ENCODE peak calls at places on chromosomes 11 and 22, in five cellular contexts. P, A, X, Y and M are unnamed samples.

GRCh38 chr11:70616938-70617674 is 218.8 kb downstream of the CTTN start:
- DNase-seq in P (no peak), A (peak; percentile 63), X (no peak), Y (no peak), M (no peak)

GRCh38 chr22:19822301-19823117 is 32.2 kb downstream of the GNB1L start:
- DNase-seq in P (peak; percentile 12), A (peak; percentile 19), X (no peak), Y (peak; percentile 11), M (peak; percentile 85)

GRCh38 chr22:17368727-17369552 is at the start of gene CECR2:
- DNase-seq in P (no peak), A (peak; percentile 90), X (no peak), Y (peak; percentile 58), M (no peak)

GRCh38 chr22:50613291-50613981 is 12.8 kb downstream of the MAPK8IP2 start:
- DNase-seq in P (no peak), A (no peak), X (peak; percentile 18), Y (no peak), M (no peak)

GRCh38 chr22:37618072-37618656 is 9.5 kb downstream of the GGA1 start:
- DNase-seq in P (no peak), A (no peak), X (no peak), Y (no peak), M (no peak)

GRCh38 chr11:2662024-2662312 is 37.8 kb downstream of the KCNQ1OT1 start:
- DNase-seq in P (no peak), A (no peak), X (no peak), Y (peak; percentile 10), M (peak; percentile 78)

GRCh38 chr11:1276061-1276790 is 33.2 kb downstream of the TOLLIP start:
- DNase-seq in P (no peak), A (no peak), X (no peak), Y (no peak), M (no peak)

GRCh38 chr11:7677071-7677470 is 3.8 kb upstream of the CYB5R2 start:
- DNase-seq in P (no peak), A (no peak), X (peak; percentile 88), Y (no peak), M (no peak)

GRCh38 chr11:61699737-61700160 is 19.6 kb downstream of the DAGLA start:
- DNase-seq in P (no peak), A (no peak), X (peak; percentile 32), Y (peak; percentile 63), M (no peak)

GRCh38 chr11:34745209-34745608 is 124.3 kb downstream of the EHF start:
- DNase-seq in P (no peak), A (no peak), X (no peak), Y (no peak), M (no peak)

GRCh38 chr22:48752451-48753380 is 1075.0 kb downstream of the BRD1 start:
- DNase-seq in P (peak; percentile 2), A (no peak), X (no peak), Y (no peak), M (peak; percentile 87)

GRCh38 chr11:125690006-125690405 is 9.4 kb upstream of the ACRV1 start:
- DNase-seq in P (no peak), A (no peak), X (no peak), Y (no peak), M (no peak)

GRCh38 chr22:10741210-10741609 is 4786.8 kb upstream of the OR11H1 start:
- DNase-seq in P (no peak), A (no peak), X (no peak), Y (no peak), M (peak; percentile 97)

GRCh38 chr11:125166347-125166841 is 1.8 kb downstream of the PKNOX2 start:
- DNase-seq in P (no peak), A (no peak), X (no peak), Y (no peak), M (no peak)

GRCh38 chr11:34243620-34244493 is 114.0 kb downstream of the ABTB2 start:
- DNase-seq in P (no peak), A (no peak), X (peak; percentile 92), Y (no peak), M (peak; percentile 1)

GRCh38 chr22:48825802-48826520 is 1001.7 kb downstream of the BRD1 start:
- DNase-seq in P (no peak), A (no peak), X (no peak), Y (no peak), M (peak; percentile 88)

GRCh38 chr22:49286236-49286760 is 541.4 kb downstream of the BRD1 start:
- DNase-seq in P (no peak), A (no peak), X (no peak), Y (no peak), M (peak; percentile 51)

GRCh38 chr11:763073-763463 is 14.2 kb downstream of the GATD1 start:
- DNase-seq in P (no peak), A (no peak), X (peak; percentile 46), Y (no peak), M (no peak)

GRCh38 chr11:84686726-84687125 is 940.4 kb downstream of the DLG2 start:
- DNase-seq in P (no peak), A (no peak), X (no peak), Y (no peak), M (no peak)

GRCh38 chr22:37280718-37281117 is 1.6 kb upstream of the CYTH4 start:
- DNase-seq in P (no peak), A (no peak), X (no peak), Y (no peak), M (no peak)

GRCh38 chr11:111602865-111603632 is 800 bp downstream of the SIK2 start:
- DNase-seq in P (no peak), A (peak; percentile 67), X (peak; percentile 43), Y (peak; percentile 47), M (no peak)

GRCh38 chr11:6911946-6912345 is 8.9 kb upstream of the OR2D3 start:
- DNase-seq in P (no peak), A (no peak), X (peak; percentile 59), Y (no peak), M (no peak)

GRCh38 chr11:2348986-2349385 is 28.1 kb upstream of the CD81 start:
- DNase-seq in P (no peak), A (no peak), X (peak; percentile 28), Y (no peak), M (no peak)

GRCh38 chr22:26656896-26657851 is at the start of gene MIAT:
- DNase-seq in P (no peak), A (peak; percentile 88), X (no peak), Y (no peak), M (no peak)

GRCh38 chr22:41094036-41094435 is 1.6 kb downstream of the EP300 start:
- DNase-seq in P (no peak), A (peak; percentile 40), X (peak; percentile 32), Y (no peak), M (no peak)

GRCh38 chr11:36012410-36012809 is 68.5 kb downstream of the LDLRAD3 start:
- DNase-seq in P (no peak), A (no peak), X (peak; percentile 37), Y (no peak), M (no peak)

GRCh38 chr11:128261011-128261421 is 326.3 kb downstream of the ETS1 start:
- DNase-seq in P (no peak), A (no peak), X (no peak), Y (no peak), M (no peak)

GRCh38 chr11:133545199-133545709 is 13.0 kb upstream of the OPCML start:
- DNase-seq in P (no peak), A (peak; percentile 55), X (no peak), Y (no peak), M (no peak)

GRCh38 chr11:35014352-35014751 is 97.9 kb downstream of the PDHX start:
- DNase-seq in P (no peak), A (no peak), X (peak; percentile 68), Y (no peak), M (no peak)

GRCh38 chr11:12159351-12160099 is 49.1 kb downstream of the MICAL2 start:
- DNase-seq in P (no peak), A (no peak), X (peak; percentile 74), Y (no peak), M (no peak)
- TF ChIP-seq CTCF in P (no peak), A (no peak), X (peak; percentile 13), Y (no peak), M (peak; percentile 60)

GRCh38 chr11:113998574-113998973 is 23.7 kb downstream of the HTR3A start:
- DNase-seq in P (no peak), A (no peak), X (no peak), Y (no peak), M (no peak)
- TF ChIP-seq CTCF in P (no peak), A (no peak), X (no peak), Y (no peak), M (no peak)

DNA sequence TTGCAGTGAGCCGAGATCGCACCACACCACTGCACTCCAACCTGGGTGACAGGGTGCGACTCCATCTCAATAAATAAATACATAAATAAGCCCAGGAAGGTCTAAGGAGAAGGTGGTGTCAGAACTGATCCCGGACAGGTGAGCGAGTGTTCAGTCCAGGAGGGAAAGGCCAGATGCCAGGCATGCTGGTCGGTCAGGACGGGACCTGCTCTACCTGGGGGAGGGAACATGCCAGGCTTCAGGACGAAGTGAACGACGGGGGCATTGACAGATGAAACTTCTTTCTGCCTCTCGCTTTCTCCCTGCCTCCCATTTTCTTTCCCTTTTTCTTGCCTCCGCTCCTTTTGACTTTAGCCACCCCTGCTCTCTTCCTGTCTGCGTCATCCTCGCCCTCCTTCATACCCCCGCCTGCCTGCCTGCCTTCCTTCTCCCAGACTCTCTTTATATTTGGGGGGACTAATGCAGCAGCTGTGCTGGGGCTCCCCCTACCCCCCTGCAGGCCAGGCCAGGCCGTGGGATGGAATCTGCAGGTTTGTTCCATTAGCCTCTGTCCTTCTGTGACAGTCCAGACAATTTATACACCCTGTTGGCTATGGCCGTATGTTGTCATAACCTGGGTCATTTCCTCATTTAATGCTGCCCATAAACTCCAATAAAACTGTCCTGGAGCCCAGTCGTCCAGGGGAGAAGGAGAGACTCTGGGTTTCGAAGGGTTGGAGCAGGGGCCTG is 209.2 kb upstream of the TBCEL start:
- DNase-seq in P (no peak), A (no peak), X (no peak), Y (no peak), M (peak; percentile 71)
- TF ChIP-seq CTCF in P (no peak), A (no peak), X (no peak), Y (no peak), M (no peak)

GRCh38 chr22:35473971-35474370 is 66.7 kb upstream of the RASD2 start:
- DNase-seq in P (no peak), A (no peak), X (no peak), Y (no peak), M (no peak)

GRCh38 chr22:35475545-35475944 is 65.1 kb upstream of the RASD2 start:
- DNase-seq in P (no peak), A (no peak), X (no peak), Y (no peak), M (no peak)

GRCh38 chr22:35472488-35472887 is 68.1 kb upstream of the RASD2 start:
- DNase-seq in P (no peak), A (no peak), X (no peak), Y (no peak), M (no peak)

GRCh38 chr22:35467788-35468187 is 67.8 kb downstream of the MCM5 start:
- DNase-seq in P (no peak), A (peak; percentile 66), X (no peak), Y (peak; percentile 74), M (no peak)

GRCh38 chr22:35470903-35471321 is 69.7 kb upstream of the RASD2 start:
- DNase-seq in P (no peak), A (no peak), X (no peak), Y (no peak), M (no peak)
- TF ChIP-seq CTCF in P (no peak), A (no peak), X (no peak), Y (no peak), M (peak; percentile 41)